ENCODE peak calls at places on chromosomes 13 and 19, in eight cellular contexts. O is HCT116; Y is IMR-90; W is breast epithelium; P is PC-9; A is fibroblast of lung; H is mucosa of descending colon; N is CD8-positive, alpha-beta T cell. D is an unnamed sample.

GRCh38 chr19:34365463-34366401 is 736 bp downstream of the GPI start:
- DNase-seq in Y (peak; percentile 32), A (peak; percentile 35), W (no peak), H (peak; percentile 79), P (peak; percentile 35), N (no peak), O (no peak), D (peak; percentile 74)

GRCh38 chr19:5996102-5996501 is 18.2 kb upstream of the RANBP3 start:
- DNase-seq in N (no peak), H (no peak), O (no peak), P (no peak), W (no peak), Y (no peak), A (no peak), D (no peak)

GRCh38 chr13:67343777-67344176 is 113.6 kb upstream of the PCDH9 start:
- DNase-seq in N (no peak), H (no peak), P (peak; percentile 10), A (no peak), W (no peak), Y (no peak), O (no peak), D (no peak)

GRCh38 chr19:1361601-1362384 is 21.9 kb upstream of the NDUFS7 start:
- DNase-seq in Y (peak; percentile 78), A (peak; percentile 80), W (no peak), N (no peak), O (no peak), H (no peak), P (no peak), D (no peak)

GRCh38 chr19:53078668-53079067 is 24.6 kb downstream of the ZNF160 start:
- DNase-seq in W (no peak), P (no peak), O (no peak), A (no peak), N (no peak), H (no peak), Y (no peak), D (no peak)

GRCh38 chr19:42403586-42403985 is 13.5 kb upstream of the CNFN start:
- DNase-seq in H (no peak), W (no peak), P (no peak), Y (no peak), O (no peak), A (no peak), N (no peak), D (no peak)

GRCh38 chr13:42330991-42331390 is 59.0 kb downstream of the AKAP11 start:
- DNase-seq in O (no peak), W (no peak), N (no peak), H (no peak), P (no peak), Y (peak; percentile 31), A (peak; percentile 67), D (no peak)

GRCh38 chr19:40348961-40349507 is 539 bp downstream of the PLD3 start:
- DNase-seq in O (peak; percentile 28), H (no peak), N (no peak), Y (peak; percentile 52), W (no peak), P (peak; percentile 22), A (peak; percentile 65), D (no peak)

GRCh38 chr13:95027638-95028037 is 273.6 kb downstream of the ABCC4 start:
- DNase-seq in A (no peak), H (no peak), P (no peak), W (no peak), N (no peak), O (no peak), Y (no peak), D (no peak)

GRCh38 chr13:23722726-23723453 is 152.7 kb downstream of the TNFRSF19 start:
- DNase-seq in P (no peak), H (no peak), Y (no peak), O (no peak), W (no peak), A (no peak), N (no peak), D (no peak)

GRCh38 chr13:41697578-41697977 is 240.2 kb downstream of the RGCC start:
- DNase-seq in H (no peak), A (no peak), Y (no peak), W (no peak), O (no peak), N (no peak), P (no peak), D (no peak)

DNA sequence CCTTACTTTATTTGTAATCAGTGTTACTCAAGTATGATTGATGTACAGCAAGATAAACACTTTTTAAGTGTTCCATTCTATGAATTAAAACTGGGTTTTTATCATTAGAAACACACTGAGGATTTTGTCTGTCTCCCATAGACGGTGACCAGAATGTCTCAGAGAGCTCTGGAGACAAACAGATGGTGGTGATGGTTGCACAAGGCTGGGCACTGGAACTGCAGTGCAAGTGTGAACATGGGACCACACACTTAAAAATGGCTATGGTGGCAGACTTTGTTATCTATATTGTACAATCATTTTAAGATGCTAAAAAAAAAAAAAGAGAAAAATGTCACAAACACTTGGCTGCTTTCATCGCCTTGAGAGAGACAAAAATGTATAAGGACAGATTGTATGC is 273.0 kb downstream of the SHISA2 start:
- DNase-seq in H (no peak), N (no peak), P (no peak), A (no peak), O (no peak), Y (no peak), W (no peak), D (no peak)
- H3K4me1 ChIP-seq in H (no peaks in the 10 kb centered on the region), N (no peaks in the 10 kb centered on the region), P (no peaks in the 10 kb centered on the region), A (no peaks in the 10 kb centered on the region), O (no peaks in the 10 kb centered on the region), Y (no peaks in the 10 kb centered on the region), W (no peaks in the 10 kb centered on the region), D (no peaks in the 10 kb centered on the region)

DNA sequence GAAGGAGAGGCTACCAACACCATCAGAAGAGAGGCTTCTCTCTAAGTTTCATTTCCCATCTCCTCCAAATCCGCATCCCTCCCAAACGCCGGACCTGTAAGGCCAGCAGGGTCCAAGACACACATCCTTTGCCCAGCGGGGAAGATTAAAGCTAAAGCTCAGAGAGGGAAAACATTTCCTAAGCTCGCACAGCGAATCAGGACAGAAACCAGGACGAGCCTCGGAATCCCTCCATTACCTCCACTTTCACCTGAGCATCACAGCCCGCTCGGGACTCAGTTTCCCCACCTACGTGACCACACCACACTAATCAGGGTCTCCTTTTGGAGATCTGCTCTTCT is 711 bp upstream of the FOSB start:
- DNase-seq in N (no peak), Y (no peak), H (no peak), A (no peak), W (no peak), P (no peak), O (no peak), D (no peak)
- TF ChIP-seq CTCF in N (no peak), Y (no peak), H (no peak), A (no peak), W (no peak), P (no peak), O (no peak), D (no peak)

GRCh38 chr19:55683449-55684261 is 8.6 kb downstream of the EPN1 start:
- DNase-seq in H (peak; percentile 56), W (no peak), O (no peak), A (no peak), Y (no peak), N (no peak), P (no peak), D (no peak)
- H3K4me1 ChIP-seq in H (peaks cover 71% of the 10 kb centered on the region), W (no peaks in the 10 kb centered on the region), O (peaks cover 9% of the 10 kb centered on the region), A (peaks cover 11% of the 10 kb centered on the region), Y (peaks cover 5% of the 10 kb centered on the region), N (peaks cover 12% of the 10 kb centered on the region), P (no peaks in the 10 kb centered on the region), D (peaks cover 6% of the 10 kb centered on the region)

GRCh38 chr19:17103177-17103576 is 27.6 kb downstream of the MYO9B start:
- DNase-seq in N (no peak), Y (peak; percentile 45), H (no peak), W (no peak), P (peak; percentile 11), A (peak; percentile 70), O (peak; percentile 40), D (no peak)
- TF ChIP-seq CTCF in N (no peak), Y (peak; percentile 50), H (no peak), W (no peak), P (peak; percentile 77), A (peak; percentile 91), O (peak; percentile 22), D (peak; percentile 38)

GRCh38 chr19:38021356-38021755 is 114.3 kb downstream of the SIPA1L3 start:
- DNase-seq in A (no peak), H (no peak), Y (peak; percentile 54), W (no peak), N (no peak), P (no peak), O (no peak), D (no peak)
- H3K4me1 ChIP-seq in A (peaks cover 5% of the 10 kb centered on the region), H (no peaks in the 10 kb centered on the region), Y (peaks cover 7% of the 10 kb centered on the region), W (no peaks in the 10 kb centered on the region), N (no peaks in the 10 kb centered on the region), P (peaks cover 1% of the 10 kb centered on the region), O (peaks cover 21% of the 10 kb centered on the region), D (no peaks in the 10 kb centered on the region)

DNA sequence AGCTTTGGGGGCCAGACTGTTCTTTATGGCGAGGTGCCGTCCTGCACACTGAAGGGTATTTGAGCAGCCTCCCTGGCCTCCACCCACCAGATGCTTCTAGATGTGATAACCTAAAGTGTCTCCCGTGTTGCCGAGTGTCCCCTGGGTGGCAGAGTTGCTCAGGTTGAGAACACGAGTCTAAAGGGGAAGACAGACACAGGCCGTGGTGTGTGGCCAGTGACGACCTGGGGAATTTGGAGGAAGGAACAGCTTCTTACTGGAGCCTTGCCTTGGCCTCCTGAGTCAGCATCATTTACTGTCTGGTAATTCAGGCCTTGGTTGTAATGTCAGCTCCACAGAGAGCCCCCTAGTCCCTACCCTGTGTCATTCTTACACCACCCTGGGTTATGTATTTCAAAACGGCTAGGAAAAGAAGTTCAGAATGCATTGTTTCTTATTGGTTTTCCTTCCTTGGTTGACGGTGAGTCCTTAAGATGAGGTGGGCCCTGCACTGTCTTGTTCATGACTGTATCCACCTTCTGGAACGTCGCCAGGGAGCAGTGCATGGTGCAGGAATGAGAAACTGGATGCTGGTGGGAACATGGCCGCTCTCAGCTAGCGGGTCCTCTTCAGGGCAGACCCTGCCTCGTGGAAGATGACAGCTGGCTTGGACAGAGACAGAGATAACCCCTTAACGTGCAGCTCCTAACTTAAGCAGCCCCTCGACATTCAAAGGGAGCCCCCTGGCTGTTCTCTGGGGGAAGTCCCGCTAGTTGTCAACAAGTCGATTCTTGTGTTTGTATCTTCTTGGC is 7.1 kb downstream of the SIN3B start:
- DNase-seq in Y (peak; percentile 39), N (no peak), O (no peak), P (no peak), A (no peak), W (no peak), H (no peak), D (no peak)
- TF ChIP-seq CTCF in Y (no peak), N (no peak), O (no peak), P (no peak), A (peak; percentile 30), W (no peak), H (no peak), D (no peak)

GRCh38 chr13:44197791-44198770 is 175.5 kb upstream of the SERP2 start:
- DNase-seq in N (no peak), P (no peak), H (no peak), O (no peak), W (no peak), A (peak; percentile 43), Y (peak; percentile 17), D (no peak)
- H3K4me1 ChIP-seq in N (peaks cover 11% of the 10 kb centered on the region), P (peaks cover 30% of the 10 kb centered on the region), H (no peaks in the 10 kb centered on the region), O (peaks cover 31% of the 10 kb centered on the region), W (no peaks in the 10 kb centered on the region), A (no peaks in the 10 kb centered on the region), Y (peaks cover 3% of the 10 kb centered on the region), D (peaks cover 10% of the 10 kb centered on the region)

DNA sequence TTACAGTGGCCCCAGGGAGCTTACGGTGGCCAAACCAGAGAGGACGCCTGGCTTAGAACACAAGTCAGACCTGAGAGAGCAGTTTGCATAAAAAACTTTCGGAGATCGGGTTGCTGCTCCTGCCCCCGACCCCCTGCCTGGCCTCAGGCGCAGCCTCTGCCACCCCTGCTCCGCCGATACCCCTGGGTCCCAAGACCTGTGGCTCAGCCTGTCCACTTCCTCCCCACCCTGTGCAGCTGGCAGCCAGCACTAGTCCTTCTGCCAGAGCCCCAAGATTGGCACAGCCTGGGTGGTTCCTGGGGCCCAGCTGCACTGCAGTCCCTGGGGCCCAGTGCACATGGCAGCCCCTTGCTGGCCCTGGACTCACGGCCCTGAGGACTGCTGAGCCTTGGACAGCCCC is 56.2 kb upstream of the SOX1 start:
- DNase-seq in W (no peak), O (no peak), A (no peak), P (no peak), Y (no peak), N (no peak), H (no peak), D (no peak)
- TF ChIP-seq CTCF in W (no peak), O (no peak), A (no peak), P (no peak), Y (no peak), N (no peak), H (no peak), D (no peak)